ENCODE peak calls at places on chromosomes 2 and 18, in four cellular contexts. L, R, G and N are unnamed samples.
A peak's percentile ranks its signal among the peaks of the same experiment; 100 is the strongest.

GRCh38 chr2:218897394-218898108 is 16.9 kb downstream of the WNT10A start:
- DNase-seq in L (no peak), R (no peak), G (no peak), N (peak; percentile 71)

GRCh38 chr2:128282976-128283810 is 35.5 kb downstream of the HS6ST1 start:
- DNase-seq in L (no peak), R (no peak), G (peak; percentile 30), N (peak; percentile 83)

GRCh38 chr2:10860476-10861325 is 48.1 kb upstream of the PDIA6 start:
- DNase-seq in L (no peak), R (no peak), G (no peak), N (no peak)

GRCh38 chr2:96811916-96812315 is 4.2 kb upstream of the CNNM3 start:
- DNase-seq in L (no peak), R (no peak), G (no peak), N (no peak)

GRCh38 chr2:94602466-94602865 is 268.8 kb upstream of the TEKT4 start:
- DNase-seq in L (no peak), R (no peak), G (no peak), N (no peak)

GRCh38 chr2:174344716-174345472 is 10.1 kb downstream of the SP9 start:
- DNase-seq in L (no peak), R (peak; percentile 51), G (peak; percentile 57), N (no peak)

GRCh38 chr2:63842149-63843061 is 709 bp downstream of the UGP2 start:
- DNase-seq in L (no peak), R (peak; percentile 73), G (peak; percentile 83), N (peak; percentile 11)

GRCh38 chr2:207395535-207396251 is 134.1 kb upstream of the CREB1 start:
- DNase-seq in L (no peak), R (no peak), G (no peak), N (no peak)

GRCh38 chr2:29920631-29921559 is 491 bp downstream of the ALK start:
- DNase-seq in L (no peak), R (no peak), G (peak; percentile 1), N (peak; percentile 76)

GRCh38 chr2:231222318-231223000 is 24.0 kb downstream of the ARMC9 start:
- DNase-seq in L (peak; percentile 72), R (no peak), G (no peak), N (no peak)

GRCh38 chr2:78979380-78980238 is 45.9 kb upstream of the REG3G start:
- DNase-seq in L (no peak), R (peak; percentile 53), G (peak; percentile 57), N (peak; percentile 63)

GRCh38 chr2:156666130-156666785 is 230.1 kb downstream of the GPD2 start:
- DNase-seq in L (no peak), R (no peak), G (no peak), N (no peak)

GRCh38 chr2:181305151-181306123 is 151.7 kb upstream of the ITGA4 start:
- DNase-seq in L (peak; percentile 96), R (peak; percentile 95), G (peak; percentile 4), N (no peak)
- TF ChIP-seq FOXM1 in L (peak; percentile 87), R (no peak), G (no peak), N (no peak)

GRCh38 chr2:89763581-89764485 is 1072.4 kb downstream of the RPIA start:
- DNase-seq in L (no peak), R (no peak), G (no peak), N (peak; percentile 12)
- TF ChIP-seq MXI1 in L (no peak), R (no peak), G (no peak), N (no peak)

GRCh38 chr18:45165871-45166270 is 449.4 kb upstream of the SLC14A2 start:
- DNase-seq in L (no peak), R (no peak), G (no peak), N (no peak)

GRCh38 chr18:45166341-45167108 is 448.8 kb upstream of the SLC14A2 start:
- DNase-seq in L (no peak), R (no peak), G (no peak), N (no peak)

GRCh38 chr18:45167631-45168225 is 447.5 kb upstream of the SLC14A2 start:
- DNase-seq in L (no peak), R (no peak), G (no peak), N (no peak)

GRCh38 chr18:45168883-45169585 is 446.2 kb upstream of the SLC14A2 start:
- DNase-seq in L (no peak), R (no peak), G (no peak), N (no peak)

DNA sequence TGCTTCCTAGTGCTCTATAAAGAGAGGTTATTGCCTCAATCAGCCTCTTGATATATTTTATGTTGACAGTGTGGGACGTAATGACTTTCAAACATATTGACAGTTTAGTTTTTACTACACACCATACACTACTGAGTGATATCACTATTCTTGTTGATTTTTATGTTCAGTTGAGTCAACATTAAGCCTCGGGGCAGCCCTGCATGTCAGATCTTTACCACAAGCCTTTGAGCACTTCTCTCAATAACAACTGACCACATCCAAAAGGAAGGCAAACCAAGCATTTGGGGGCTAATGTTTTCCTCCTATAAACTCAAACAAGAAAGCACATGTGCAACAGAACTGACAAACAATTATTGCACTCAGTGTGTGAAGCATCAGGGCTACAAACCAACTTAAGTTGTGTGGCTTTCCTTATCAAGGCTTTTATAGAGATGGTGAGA is 448.1 kb upstream of the SLC14A2 start:
- DNase-seq in L (no peak), R (no peak), G (no peak), N (no peak)
- TF ChIP-seq FOXM1 in L (no peak), R (no peak), G (no peak), N (no peak)

DNA sequence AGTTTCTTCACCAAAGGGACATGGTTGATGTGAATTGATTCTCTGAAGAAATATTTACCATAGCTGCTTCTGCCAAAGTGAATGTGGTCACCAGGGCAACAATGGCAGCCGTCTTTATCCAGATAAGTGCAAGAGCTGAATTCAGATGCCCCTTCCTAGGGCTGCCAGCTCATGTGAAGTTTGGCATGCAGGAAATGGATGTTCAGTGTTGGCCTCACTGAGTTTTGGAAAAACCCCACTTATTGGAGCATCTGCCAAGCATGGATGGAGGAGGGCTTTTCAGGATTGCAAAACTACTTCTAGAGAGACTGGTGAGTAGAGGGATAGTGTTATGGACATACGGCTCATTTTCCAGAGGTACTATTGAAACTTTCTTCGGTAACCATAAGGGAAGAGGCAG is 80.8 kb downstream of the FMNL2 start:
- DNase-seq in L (no peak), R (no peak), G (no peak), N (no peak)
- TF ChIP-seq MXI1 in L (no peak), R (no peak), G (no peak), N (no peak)

GRCh38 chr2:36245632-36246031 is 109.9 kb upstream of the CRIM1 start:
- DNase-seq in L (no peak), R (no peak), G (no peak), N (no peak)

DNA sequence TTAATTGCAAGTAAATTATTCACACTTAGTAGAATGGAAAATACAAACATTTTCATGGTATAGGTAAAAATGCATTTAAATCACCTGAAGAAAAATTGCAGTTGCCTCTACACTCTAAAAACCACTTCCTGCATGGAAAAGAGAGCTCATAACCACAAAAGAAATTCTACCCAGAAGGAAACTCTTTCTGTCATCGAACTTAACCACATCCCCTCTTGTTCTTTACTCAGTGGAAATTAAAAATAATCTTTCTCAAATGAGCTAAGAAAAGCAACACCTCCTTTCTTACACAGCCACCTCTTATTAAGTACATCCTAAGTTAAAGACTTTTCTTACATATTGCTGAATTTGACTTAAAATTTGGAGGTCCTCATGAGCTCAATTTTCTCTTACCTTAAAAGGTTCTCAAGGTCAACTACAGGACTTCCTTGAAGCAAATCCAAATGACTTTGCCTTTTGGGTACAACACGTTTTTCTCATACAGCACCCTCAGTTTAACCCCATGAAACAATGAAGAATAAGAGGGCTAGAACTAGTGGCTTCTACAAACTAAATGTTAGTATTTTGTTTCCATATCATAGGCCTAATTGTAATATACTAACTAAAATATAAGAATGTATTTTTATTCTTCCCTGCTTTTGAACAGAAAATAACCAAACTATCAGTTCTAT is 109.1 kb upstream of the CRIM1 start:
- DNase-seq in L (peak; percentile 60), R (no peak), G (no peak), N (no peak)
- TF ChIP-seq FOXM1 in L (peak; percentile 91), R (no peak), G (no peak), N (no peak)

DNA sequence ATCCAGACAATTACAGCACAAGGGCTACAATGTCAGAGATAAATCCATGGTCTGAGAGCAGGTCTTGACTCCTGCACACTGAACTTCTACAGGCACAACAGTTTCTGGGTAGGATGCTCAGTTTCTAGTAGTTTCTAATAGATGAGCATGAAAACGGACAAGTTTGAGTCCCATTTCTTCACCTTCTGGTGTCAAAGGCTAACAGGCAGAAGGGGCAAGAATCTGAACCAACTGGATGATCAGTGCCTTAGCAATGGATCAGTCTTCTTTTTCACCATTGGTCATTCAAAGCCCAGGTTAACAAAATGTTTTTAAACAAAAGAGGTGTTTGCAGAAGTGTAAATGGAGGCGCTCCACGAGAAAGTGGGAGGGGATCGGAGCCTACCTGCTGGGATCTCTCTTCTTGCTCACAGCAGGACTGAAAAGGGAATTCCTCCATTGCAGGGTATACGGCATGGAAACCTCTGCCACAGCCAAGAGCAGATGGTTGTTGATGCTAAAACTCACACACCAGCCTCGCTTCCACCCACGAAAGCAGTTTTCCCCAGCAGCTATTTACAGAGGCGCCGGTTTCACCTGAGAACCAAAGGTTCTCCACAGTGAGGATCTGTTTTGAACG is 135.1 kb upstream of the ARL4C start:
- DNase-seq in L (no peak), R (no peak), G (no peak), N (no peak)
- TF ChIP-seq MXI1 in L (no peak), R (no peak), G (no peak), N (no peak)

DNA sequence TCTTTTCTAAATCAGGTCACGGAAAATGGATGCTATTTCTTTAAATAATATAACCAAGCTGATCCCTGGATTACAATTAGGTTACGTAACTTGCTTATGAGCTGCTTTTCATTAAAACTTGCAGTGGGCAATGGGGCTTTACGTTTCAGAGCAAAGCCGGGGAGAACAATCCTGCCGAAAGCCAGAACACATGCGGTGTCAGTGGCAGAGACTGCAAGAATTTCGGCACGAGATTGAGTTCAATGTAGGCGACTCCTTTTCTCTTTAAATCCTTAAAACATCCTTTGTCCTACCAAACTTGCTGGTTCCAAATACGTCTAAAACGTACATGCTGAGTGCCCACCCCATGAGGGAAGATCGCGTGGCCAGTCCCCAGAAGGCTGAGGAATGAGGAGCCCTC is 36.8 kb upstream of the NCOA1 start:
- DNase-seq in L (no peak), R (no peak), G (no peak), N (no peak)
- TF ChIP-seq FOXM1 in L (no peak), R (no peak), G (no peak), N (no peak)